ENCODE peak calls at places on chromosomes 6 and 20, in eight cellular contexts. Q is Kasumi-1; O is activated CD4-positive, alpha-beta T cell treated with anti-CD3 and anti-CD28 coated beads for 1 hour; X is Caki2; A is ACHN; G is NCI-H2107; H is uterus; Z is adrenal gland. C is an unnamed sample.

GRCh38 chr20:63522091-63522868 is 1.7 kb downstream of the PPDPF start:
- DNase-seq in A (no peak), H (no peak), G (no peak), X (no peak), Q (no peak), O (no peak), Z (no peak), C (no peak)

GRCh38 chr20:38799248-38799647 is 6.2 kb upstream of the PPP1R16B start:
- DNase-seq in Z (no peak), G (no peak), O (no peak), X (no peak), H (no peak), A (no peak), Q (no peak), C (no peak)

GRCh38 chr20:41654292-41654691 is 36.1 kb upstream of the CHD6 start:
- DNase-seq in G (peak; percentile 4), Q (no peak), Z (no peak), O (no peak), H (no peak), A (no peak), X (no peak), C (no peak)

GRCh38 chr6:119079288-119079809 is 885 bp upstream of the FAM184A start:
- DNase-seq in O (no peak), G (no peak), X (no peak), Z (no peak), A (peak; percentile 15), Q (no peak), H (no peak), C (no peak)

GRCh38 chr20:17869295-17869994 is 99.1 kb downstream of the SNX5 start:
- DNase-seq in X (no peak), O (no peak), A (no peak), Q (no peak), Z (no peak), H (no peak), G (no peak), C (no peak)

GRCh38 chr20:23048283-23049200 is 930 bp downstream of the THBD start:
- DNase-seq in A (peak; percentile 57), G (no peak), H (peak; percentile 22), X (peak; percentile 65), Q (peak; percentile 74), O (no peak), Z (peak; percentile 54), C (no peak)

GRCh38 chr6:47357827-47358226 is 48.1 kb upstream of the TNFRSF21 start:
- DNase-seq in H (no peak), O (no peak), Z (no peak), A (no peak), Q (no peak), X (no peak), G (no peak), C (no peak)

GRCh38 chr20:8161262-8162071 is 29.4 kb downstream of the PLCB1 start:
- DNase-seq in O (no peak), Q (no peak), H (no peak), G (no peak), X (no peak), Z (no peak), A (no peak), C (no peak)

GRCh38 chr6:70413829-70414494 is 654 bp downstream of the FAM135A start:
- DNase-seq in A (peak; percentile 25), Z (no peak), H (peak; percentile 27), G (peak; percentile 1), X (no peak), O (no peak), Q (peak; percentile 75), C (no peak)

GRCh38 chr6:28673800-28674671 is 148.4 kb downstream of the GPX5 start:
- DNase-seq in G (no peak), O (no peak), X (peak; percentile 81), H (no peak), A (peak; percentile 63), Q (no peak), Z (peak; percentile 42), C (no peak)

GRCh38 chr20:50288128-50288623 is 97.5 kb downstream of the CEBPB start:
- DNase-seq in O (no peak), G (no peak), A (no peak), X (no peak), H (no peak), Z (no peak), Q (no peak), C (no peak)

GRCh38 chr20:32190608-32191415 is 16.7 kb downstream of the PLAGL2 start:
- DNase-seq in G (no peak), O (no peak), Q (no peak), Z (no peak), H (no peak), A (no peak), X (no peak), C (no peak)

GRCh38 chr20:61328906-61329558 is 77.0 kb downstream of the CDH4 start:
- DNase-seq in A (no peak), Z (no peak), X (peak; percentile 6), H (no peak), O (no peak), Q (no peak), G (no peak), C (no peak)

GRCh38 chr20:33882018-33882417 is 70.9 kb downstream of the CHMP4B start:
- DNase-seq in H (no peak), X (no peak), A (no peak), G (no peak), Z (no peak), Q (no peak), O (no peak), C (no peak)

GRCh38 chr6:161660666-161661571 is 387.1 kb upstream of the AGPAT4 start:
- DNase-seq in G (no peak), H (no peak), A (no peak), X (no peak), Z (no peak), O (no peak), Q (no peak), C (no peak)

GRCh38 chr6:154653853-154654252 is 79.4 kb upstream of the SCAF8 start:
- DNase-seq in Z (no peak), X (peak; percentile 67), O (no peak), H (peak; percentile 21), G (no peak), A (peak; percentile 39), Q (no peak), C (no peak)

GRCh38 chr6:24910850-24911712 is 24.7 kb downstream of the RIPOR2 start:
- DNase-seq in G (no peak), X (no peak), Q (no peak), O (peak; percentile 15), Z (peak; percentile 38), A (peak; percentile 8), H (peak; percentile 70), C (no peak)

GRCh38 chr20:6705920-6706500 is 61.5 kb upstream of the BMP2 start:
- DNase-seq in A (no peak), H (no peak), O (no peak), Q (no peak), G (no peak), X (no peak), Z (no peak), C (no peak)

GRCh38 chr20:58078741-58079522 is 149.5 kb downstream of the ANKRD60 start:
- DNase-seq in H (no peak), G (no peak), A (no peak), Z (peak; percentile 16), Q (no peak), O (no peak), X (no peak), C (no peak)

C was measured in esophagus squamous epithelium.